ENCODE peak calls at places on chromosome 12, in six cellular contexts. A is tibial artery, C is tibial nerve, F is fibroblast of lung, U is psoas muscle, V is stomach. B is an unnamed sample.

GRCh38 chr12:44972746-44973421 is 78.0 kb downstream of the DBX2 start:
- DNase-seq in V (no peak), C (no peak), F (peak; percentile 1), U (no peak), A (no peak), B (no peak)

GRCh38 chr12:119692410-119692809 is 24.5 kb downstream of the PRKAB1 start:
- DNase-seq in V (no peak), C (no peak), F (no peak), U (no peak), A (no peak), B (no peak)

GRCh38 chr12:14153803-14154202 is 172.4 kb upstream of the GRIN2B start:
- DNase-seq in A (no peak), F (no peak), V (no peak), C (no peak), U (no peak), B (no peak)

GRCh38 chr12:23648546-23648945 is 300.9 kb downstream of the SOX5 start:
- DNase-seq in A (no peak), V (no peak), U (no peak), C (no peak), F (no peak), B (no peak)

GRCh38 chr12:103169-103981 is 36.8 kb downstream of the IQSEC3 start:
- DNase-seq in F (no peak), A (peak; percentile 11), U (no peak), V (no peak), C (no peak), B (no peak)

GRCh38 chr12:80262372-80263170 is 163.2 kb downstream of the OTOGL start:
- DNase-seq in V (no peak), A (no peak), C (no peak), F (peak; percentile 55), U (no peak), B (no peak)

GRCh38 chr12:109541412-109541725 is 31.9 kb downstream of the MMAB start:
- DNase-seq in A (no peak), F (no peak), U (no peak), V (no peak), C (no peak), B (no peak)

GRCh38 chr12:116236148-116236731 is 41.3 kb downstream of the MED13L start:
- DNase-seq in C (peak; percentile 70), U (peak; percentile 57), V (peak; percentile 54), F (peak; percentile 66), A (no peak), B (peak; percentile 15)

GRCh38 chr12:71552728-71553501 is 110.7 kb downstream of the ZFC3H1 start:
- DNase-seq in F (no peak), C (no peak), A (no peak), U (no peak), V (no peak), B (no peak)

GRCh38 chr12:84785951-84786350 is 126.6 kb downstream of the SLC6A15 start:
- DNase-seq in C (no peak), V (no peak), U (no peak), A (no peak), F (peak; percentile 31), B (no peak)

GRCh38 chr12:51593539-51593938 is 2.5 kb downstream of the SCN8A start:
- DNase-seq in V (no peak), F (peak; percentile 71), A (no peak), C (no peak), U (no peak), B (peak; percentile 7)

GRCh38 chr12:6554990-6555691 is 701 bp downstream of the IFFO1 start:
- DNase-seq in F (peak; percentile 25), C (no peak), V (no peak), U (no peak), A (no peak), B (no peak)

GRCh38 chr12:10016881-10017280 is 6.5 kb downstream of the CLEC12B start:
- DNase-seq in C (no peak), F (peak; percentile 35), V (no peak), A (no peak), U (no peak), B (no peak)

GRCh38 chr12:18352312-18352711 is 91.0 kb downstream of the PIK3C2G start:
- DNase-seq in V (no peak), U (no peak), F (no peak), A (no peak), C (no peak), B (no peak)

GRCh38 chr12:54416908-54417603 is 2.0 kb downstream of the ITGA5 start:
- DNase-seq in V (no peak), A (peak; percentile 73), U (no peak), C (no peak), F (no peak), B (peak; percentile 33)

GRCh38 chr12:130948136-130948535 is 5.6 kb upstream of the ADGRD1 start:
- DNase-seq in F (no peak), V (no peak), U (no peak), C (no peak), A (no peak), B (no peak)

GRCh38 chr12:82963961-82964360 is 277.3 kb downstream of the TMTC2 start:
- DNase-seq in A (no peak), V (no peak), F (peak; percentile 36), U (no peak), C (no peak), B (no peak)

GRCh38 chr12:124928912-124929530 is 14.6 kb upstream of the UBC start:
- DNase-seq in F (no peak), U (no peak), V (no peak), A (no peak), C (no peak), B (no peak)

DNA sequence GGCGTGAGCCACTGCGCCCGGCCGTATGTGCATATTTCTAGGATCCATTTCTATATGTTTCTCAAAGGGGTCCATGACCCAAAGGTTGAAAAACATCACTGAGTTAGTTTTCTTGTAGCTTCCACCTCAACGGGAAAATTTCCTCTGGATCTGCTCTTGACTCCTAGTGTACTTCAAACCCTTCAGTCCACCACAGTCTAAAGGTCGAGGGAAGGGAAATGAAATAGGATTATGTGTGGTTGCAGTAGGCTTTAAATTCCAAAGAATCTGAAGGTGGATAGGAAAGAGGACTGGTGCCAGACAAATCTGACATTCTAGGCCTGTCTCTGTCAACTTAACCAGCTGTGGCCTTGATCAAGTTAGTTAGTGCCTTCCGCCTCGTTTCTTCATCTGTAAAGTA is 1.7 kb upstream of the SUOX start:
- DNase-seq in F (no peak), A (no peak), C (no peak), V (no peak), U (no peak), B (no peak)
- H3K27ac ChIP-seq in F (no peak overlapping the region), A (no peak overlapping the region), C (no peak overlapping the region), V (peak overlapping the region; percentile 86), U (no peak overlapping the region), B (no peak overlapping the region)

GRCh38 chr12:123061806-123062205 is 81.3 kb downstream of the ARL6IP4 start:
- DNase-seq in C (no peak), V (no peak), A (no peak), U (peak; percentile 39), F (no peak), B (no peak)

GRCh38 chr12:123062682-123063426 is 82.4 kb downstream of the ARL6IP4 start:
- DNase-seq in V (peak; percentile 47), A (peak; percentile 89), C (peak; percentile 24), U (peak; percentile 79), F (peak; percentile 64), B (no peak)

GRCh38 chr12:123064356-123064755 is 83.9 kb downstream of the ARL6IP4 start:
- DNase-seq in V (no peak), A (peak; percentile 87), C (no peak), U (peak; percentile 91), F (no peak), B (no peak)

GRCh38 chr12:123064885-123065619 is 84.6 kb downstream of the ARL6IP4 start:
- DNase-seq in F (no peak), U (peak; percentile 57), A (no peak), C (no peak), V (no peak), B (no peak)

DNA sequence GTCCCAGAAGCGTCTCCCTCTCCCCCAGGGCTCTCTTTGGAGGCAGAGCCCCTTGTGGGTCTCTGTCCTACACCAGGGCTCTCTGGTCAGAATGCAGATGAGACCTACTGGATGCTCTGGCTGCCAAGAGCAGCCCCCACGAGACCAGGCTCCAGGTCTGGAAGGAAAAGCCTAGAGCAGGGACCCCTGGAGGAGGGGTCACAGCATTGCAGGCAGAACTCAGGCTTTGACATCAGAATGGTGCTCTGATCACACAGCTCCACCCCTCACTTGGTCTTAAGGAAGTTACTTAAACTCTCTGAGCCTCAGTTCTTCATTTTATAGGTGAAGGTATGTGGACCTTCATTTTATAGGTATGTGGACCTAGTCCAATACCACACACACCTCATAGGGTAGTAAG is 83.1 kb downstream of the ARL6IP4 start:
- DNase-seq in C (no peak), V (no peak), A (no peak), F (no peak), U (peak; percentile 23), B (no peak)
- TF ChIP-seq CTCF in C (no peak), V (no peak), A (peak; percentile 7), F (peak; percentile 43), U (peak; percentile 12), B (no peak)

GRCh38 chr12:133057446-133057845 is 20.1 kb downstream of the ZNF84 start:
- DNase-seq in A (no peak), C (no peak), U (no peak), F (no peak), V (no peak), B (no peak)

GRCh38 chr12:133058203-133059125 is 21.2 kb downstream of the ZNF84 start:
- DNase-seq in A (no peak), F (no peak), C (no peak), V (no peak), U (no peak), B (no peak)

GRCh38 chr12:133063556-133063955 is 17.2 kb upstream of the ZNF140 start:
- DNase-seq in V (no peak), C (no peak), A (no peak), F (no peak), U (no peak), B (no peak)

DNA sequence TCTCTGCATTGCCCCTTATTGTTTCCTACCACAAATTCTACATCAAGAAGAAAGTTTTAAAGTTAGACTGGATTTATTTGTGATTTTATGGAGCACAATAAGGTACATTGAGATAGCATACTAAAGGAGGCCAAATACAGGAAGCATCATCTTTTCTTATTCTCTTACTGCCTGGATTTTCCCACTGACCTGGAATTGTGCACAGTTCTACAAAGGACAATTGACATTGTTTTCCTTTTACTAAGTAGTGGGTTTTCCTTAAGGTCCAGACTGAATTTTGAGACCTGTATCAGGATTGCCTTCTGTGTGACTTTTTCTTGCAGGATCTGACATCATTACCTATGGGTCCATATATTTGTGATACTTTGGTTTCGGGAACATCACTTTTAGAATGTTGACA is 18.8 kb upstream of the ZNF140 start:
- DNase-seq in V (no peak), C (no peak), U (no peak), A (no peak), F (no peak), B (no peak)
- H3K9me3 ChIP-seq in V (peaks cover 100% of the 10 kb centered on the region), C (peaks cover 30% of the 10 kb centered on the region), U (peaks cover 97% of the 10 kb centered on the region), A (peaks cover 55% of the 10 kb centered on the region), F (peaks cover 12% of the 10 kb centered on the region), B (peaks cover 100% of the 10 kb centered on the region)

GRCh38 chr12:50353404-50353803 is 43.0 kb downstream of the FAM186A start:
- DNase-seq in A (no peak), U (no peak), C (no peak), V (no peak), F (no peak), B (no peak)

GRCh38 chr12:50355365-50355764 is 41.0 kb downstream of the FAM186A start:
- DNase-seq in C (no peak), U (no peak), V (no peak), A (no peak), F (no peak), B (no peak)

GRCh38 chr12:50354908-50355307 is 41.5 kb downstream of the FAM186A start:
- DNase-seq in V (no peak), F (no peak), U (no peak), C (no peak), A (no peak), B (no peak)

GRCh38 chr12:50351120-50352043 is 45.0 kb downstream of the FAM186A start:
- DNase-seq in A (no peak), U (peak; percentile 57), C (no peak), F (no peak), V (peak; percentile 52), B (no peak)

GRCh38 chr12:50353869-50354593 is 42.4 kb downstream of the FAM186A start:
- DNase-seq in U (no peak), C (no peak), A (no peak), V (no peak), F (peak; percentile 20), B (no peak)
- H3K27ac ChIP-seq in U (no peak overlapping the region), C (no peak overlapping the region), A (no peak overlapping the region), V (peak overlapping the region; percentile 33), F (no peak overlapping the region), B (no peak overlapping the region)